ENCODE peak calls at places on chromosomes 4 and X, in four cellular contexts. U, Z, X and P are unnamed samples.

GRCh38 chrX:18676470-18676869 is 4.6 kb upstream of the RS1 start:
- DNase-seq in U (peak), Z (peak), X (peak), P (peak)

GRCh38 chrX:24276011-24276410 is 37.9 kb downstream of the SUPT20HL2 start:
- DNase-seq in U (no peak), Z (no peak), X (no peak), P (no peak)

GRCh38 chrX:118221733-118222132 is 105.1 kb upstream of the KLHL13 start:
- DNase-seq in U (no peak), Z (no peak), X (no peak), P (no peak)

GRCh38 chr4:76882630-76883029 is 15.3 kb downstream of the SOWAHB start:
- DNase-seq in Z (no peak), U (no peak), X (no peak), P (no peak)

GRCh38 chr4:123671633-123672404 is 275.2 kb downstream of the SPRY1 start:
- DNase-seq in Z (no peak), X (no peak), U (no peak), P (no peak)

GRCh38 chr4:18937080-18937479 is 915.5 kb upstream of the LCORL start:
- DNase-seq in X (no peak), U (no peak), Z (no peak), P (no peak)

GRCh38 chr4:74733760-74734159 is 60.6 kb downstream of the BTC start:
- DNase-seq in U (peak), X (no peak), Z (no peak), P (no peak)

GRCh38 chr4:5720157-5720850 is 9.3 kb downstream of the EVC start:
- DNase-seq in Z (no peak), X (no peak), U (no peak), P (no peak)

GRCh38 chr4:76197971-76198410 is 15.6 kb downstream of the SCARB2 start:
- DNase-seq in X (no peak), U (no peak), Z (peak), P (no peak)

DNA sequence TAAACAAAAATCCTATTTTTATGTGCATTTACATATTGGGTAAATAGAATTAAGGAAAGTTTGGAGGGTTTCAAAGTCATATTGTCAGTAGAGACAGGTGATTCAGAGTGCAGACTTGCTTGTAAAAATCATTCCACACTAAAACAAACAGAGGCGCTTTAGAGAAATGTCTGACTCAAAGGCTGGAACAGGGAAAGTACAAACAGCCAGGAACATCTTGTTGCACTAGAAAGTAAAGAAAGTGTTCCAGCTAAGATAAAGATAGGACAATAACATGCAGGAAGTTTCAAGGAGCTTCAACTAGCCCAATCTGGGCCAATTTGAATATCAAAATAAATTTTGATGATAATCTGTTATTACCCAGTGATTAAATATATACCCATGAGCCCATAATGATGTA is 16.4 kb upstream of the NUDT10 start:
- DNase-seq in Z (no peak), U (no peak), X (no peak), P (no peak)
- H3K56ac ChIP-seq in Z (no peak), U (no peak), X (no peak), P (no peak)

GRCh38 chrX:141662781-141663180 is 35.8 kb downstream of the SPANXD start:
- DNase-seq in Z (no peak), U (no peak), X (no peak), P (no peak)
- H3K56ac ChIP-seq in Z (no peak), U (no peak), X (no peak), P (no peak)

GRCh38 chr4:15118281-15118680 is 116.0 kb downstream of the CPEB2 start:
- DNase-seq in X (no peak), Z (no peak), U (no peak), P (no peak)
- H3K56ac ChIP-seq in X (no peak), Z (no peak), U (no peak), P (no peak)

GRCh38 chrX:129836827-129837226 is 6.9 kb downstream of the ZDHHC9 start:
- DNase-seq in U (no peak), X (no peak), Z (no peak), P (no peak)
- H3K56ac ChIP-seq in U (no peak), X (no peak), Z (no peak), P (no peak)

GRCh38 chr4:127829014-127829413 is 46.9 kb downstream of the HSPA4L start:
- DNase-seq in X (no peak), U (no peak), Z (no peak), P (no peak)
- H3K56ac ChIP-seq in X (no peak), U (no peak), Z (no peak), P (no peak)

DNA sequence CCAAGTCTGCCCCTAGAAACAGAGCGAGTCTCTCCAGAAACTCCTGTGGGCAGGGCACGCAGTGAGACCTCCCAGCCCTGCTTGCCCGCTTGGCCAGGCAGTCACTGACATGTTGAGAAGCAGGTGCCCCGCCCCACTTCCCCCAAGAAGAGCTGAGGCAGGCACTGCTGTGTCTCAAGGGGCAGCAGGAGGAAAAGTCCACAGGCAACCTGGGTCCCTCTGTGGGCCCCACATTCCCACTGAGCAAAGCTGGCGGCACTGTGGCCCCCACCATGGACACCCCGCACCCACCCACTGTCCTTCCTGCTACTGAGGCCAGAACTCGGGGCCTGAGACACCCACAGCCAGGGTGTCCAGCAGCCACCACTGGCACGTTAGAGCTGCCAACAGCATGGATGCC is 137.3 kb upstream of the NKX1-1 start:
- DNase-seq in U (no peak), X (no peak), Z (no peak), P (no peak)
- H3K56ac ChIP-seq in U (no peak), X (no peak), Z (no peak), P (no peak)

GRCh38 chrX:57103489-57103888 is 17.9 kb downstream of the SPIN2B start:
- DNase-seq in X (no peak), Z (no peak), U (no peak), P (no peak)
- H3K56ac ChIP-seq in X (no peak), Z (no peak), U (no peak), P (no peak)

GRCh38 chr4:70833701-70834100 is 6.0 kb downstream of the GRSF1 start:
- DNase-seq in Z (peak), U (no peak), X (no peak), P (no peak)
- H3K56ac ChIP-seq in Z (no peak), U (no peak), X (no peak), P (no peak)

DNA sequence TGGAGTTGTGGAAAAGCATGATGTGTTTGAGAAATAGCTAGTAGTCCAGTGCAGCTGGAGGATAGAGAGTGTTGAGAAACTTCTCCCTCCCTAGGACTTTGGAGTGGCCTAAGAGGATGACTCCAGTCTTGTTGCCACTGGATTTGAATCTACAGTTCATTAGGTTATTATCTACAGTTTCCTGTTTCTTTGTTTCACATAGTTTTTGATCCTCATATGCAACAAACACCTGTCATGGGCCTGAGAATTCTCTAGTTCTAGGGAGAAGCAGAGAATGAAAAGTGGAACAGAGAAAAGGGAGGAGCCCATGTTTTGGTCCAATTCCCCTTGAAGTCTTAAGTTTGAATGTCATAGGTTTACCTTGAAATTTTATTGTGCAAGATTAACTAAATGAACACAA is 73.6 kb upstream of the TBC1D9 start:
- DNase-seq in X (no peak), Z (no peak), U (no peak), P (no peak)
- H3K56ac ChIP-seq in X (no peak), Z (no peak), U (no peak), P (no peak)